ENCODE peak calls at places on chromosome 12, in six cellular contexts. T is stomach, D is sigmoid colon, K is A549, N is heart left ventricle, Z is transverse colon. M is an unnamed sample.

GRCh38 chr12:111581434-111582132 is 17.5 kb downstream of the ATXN2 start:
- DNase-seq in T (no peak), D (no peak), K (no peak), N (no peak), Z (no peak), M (no peak)

GRCh38 chr12:124750787-124751471 is 112.7 kb downstream of the SCARB1 start:
- DNase-seq in T (no peak), D (no peak), K (no peak), N (no peak), Z (no peak), M (no peak)

GRCh38 chr12:47905313-47905730 is 528 bp upstream of the VDR start:
- DNase-seq in T (peak; percentile 69), D (peak; percentile 69), K (no peak), N (peak; percentile 43), Z (peak; percentile 84), M (no peak)

GRCh38 chr12:47881826-47882427 is 22.9 kb downstream of the VDR start:
- DNase-seq in T (no peak), D (peak; percentile 74), K (no peak), N (no peak), Z (no peak), M (no peak)

GRCh38 chr12:30278401-30278800 is 417.3 kb downstream of the IPO8 start:
- DNase-seq in T (no peak), D (no peak), K (no peak), N (no peak), Z (no peak), M (no peak)

GRCh38 chr12:114757926-114758325 is 74.0 kb upstream of the TBX3 start:
- DNase-seq in T (no peak), D (no peak), K (no peak), N (no peak), Z (no peak), M (no peak)

GRCh38 chr12:96420255-96420930 is 20.2 kb upstream of the CDK17 start:
- DNase-seq in T (no peak), D (no peak), K (no peak), N (no peak), Z (no peak), M (no peak)

GRCh38 chr12:82817368-82817767 is 130.7 kb downstream of the TMTC2 start:
- DNase-seq in T (no peak), D (no peak), K (no peak), N (no peak), Z (no peak), M (no peak)

GRCh38 chr12:88391556-88391955 is 188.7 kb downstream of the KITLG start:
- DNase-seq in T (no peak), D (no peak), K (peak; percentile 10), N (no peak), Z (no peak), M (no peak)

GRCh38 chr12:96876966-96877365 is 30.1 kb upstream of the NEDD1 start:
- DNase-seq in T (no peak), D (no peak), K (no peak), N (no peak), Z (no peak), M (no peak)

GRCh38 chr12:53049582-53050318 is at the start of gene TNS2:
- DNase-seq in T (peak; percentile 76), D (peak; percentile 95), K (no peak), N (peak; percentile 91), Z (peak; percentile 72), M (peak; percentile 91)

GRCh38 chr12:25482637-25483036 is 70.4 kb downstream of the LMNTD1 start:
- DNase-seq in T (no peak), D (no peak), K (no peak), N (no peak), Z (no peak), M (no peak)

GRCh38 chr12:114508529-114509129 is 102.7 kb upstream of the TBX5 start:
- DNase-seq in T (peak; percentile 69), D (peak; percentile 71), K (peak; percentile 80), N (peak; percentile 56), Z (peak; percentile 65), M (peak; percentile 51)

GRCh38 chr12:87841935-87842334 is 187.3 kb downstream of the C12orf50 start:
- DNase-seq in T (no peak), D (no peak), K (no peak), N (no peak), Z (no peak), M (no peak)

DNA sequence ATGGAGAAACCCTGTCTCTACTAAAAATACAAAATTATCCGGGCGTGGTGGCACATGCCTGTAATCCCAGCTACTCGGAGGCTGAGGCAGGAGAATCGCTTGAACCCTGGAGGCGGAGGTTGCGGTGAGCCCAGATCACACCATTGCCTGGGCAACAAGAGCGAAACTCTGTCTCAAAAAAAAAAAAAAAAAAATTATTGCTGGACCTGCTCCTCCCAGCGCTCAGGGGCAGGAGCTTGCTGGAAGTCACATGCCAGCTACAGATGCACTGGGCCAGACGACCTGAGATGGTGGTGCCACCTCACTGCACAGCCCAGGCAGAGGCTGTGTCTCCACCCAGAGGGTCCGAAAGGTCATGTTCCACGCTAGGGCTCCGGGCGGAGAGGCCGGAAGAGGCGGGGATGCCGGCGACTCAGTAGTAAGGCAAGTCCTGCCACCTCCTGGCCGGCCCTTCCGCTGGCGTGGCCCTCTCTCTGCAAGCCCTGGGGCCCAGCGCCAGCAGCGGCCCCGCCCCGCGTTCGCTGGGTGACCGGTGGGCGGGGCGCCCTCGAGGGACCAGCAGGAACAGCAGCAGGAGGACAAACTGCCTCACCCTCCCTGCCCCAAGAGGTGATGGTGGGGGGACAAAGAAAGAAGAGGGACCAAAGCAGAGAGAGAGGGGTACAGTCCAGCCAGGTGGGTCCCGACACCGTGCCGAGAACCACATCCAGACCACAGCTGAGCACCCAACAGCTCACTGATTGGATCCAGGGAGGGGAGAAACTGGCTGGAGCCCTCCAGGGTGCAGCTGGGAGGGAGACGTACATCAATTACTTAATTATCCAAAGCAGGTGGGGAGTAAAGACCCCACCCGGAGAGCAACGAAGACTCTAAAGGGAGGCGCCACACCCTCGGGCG is 3.6 kb upstream of the RHOF start:
- DNase-seq in T (peak; percentile 98), D (peak; percentile 96), K (peak; percentile 90), N (peak; percentile 95), Z (peak; percentile 96), M (peak; percentile 91)
- TF ChIP-seq POLR2A in T (no peak), D (peak; percentile 38), K (peak; percentile 82), N (peak; percentile 75), Z (peak; percentile 74), M (peak; percentile 91)

GRCh38 chr12:121579190-121579791 is 1.5 kb downstream of the KDM2B start:
- DNase-seq in T (peak; percentile 41), D (peak; percentile 75), K (no peak), N (peak; percentile 46), Z (peak; percentile 54), M (no peak)
- TF ChIP-seq CTCF in T (no peak), D (no peak), K (no peak), N (no peak), Z (no peak), M (no peak)

DNA sequence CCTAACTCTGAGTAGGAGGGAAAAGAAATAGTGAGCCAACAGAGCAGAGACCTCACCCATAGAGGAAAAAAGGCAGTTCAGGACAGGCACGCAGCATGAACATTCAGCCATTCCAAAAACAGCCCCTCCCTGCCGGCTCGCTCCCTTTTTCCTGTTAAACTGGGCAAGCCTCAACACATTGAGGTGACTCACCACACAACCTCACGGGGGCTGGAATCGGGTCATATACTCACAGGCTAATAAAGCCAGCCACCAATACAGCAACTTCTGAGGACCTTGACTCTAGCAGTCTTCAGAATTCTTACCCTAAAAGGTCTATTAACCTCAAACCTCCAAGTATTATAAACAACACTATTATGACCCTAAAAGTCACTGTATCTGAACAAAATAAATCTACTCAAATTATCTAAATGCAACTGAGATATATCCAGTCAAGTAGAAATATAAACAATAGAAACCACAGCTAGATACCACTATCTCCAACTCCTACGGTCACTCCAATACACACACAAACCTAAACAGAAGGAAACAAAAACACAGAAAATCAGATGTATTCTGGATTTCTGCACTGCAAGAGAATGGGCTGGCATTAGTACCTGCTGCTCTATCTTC is 6.3 kb downstream of the YBX3 start:
- DNase-seq in T (peak; percentile 73), D (peak; percentile 90), K (peak; percentile 51), N (peak; percentile 84), Z (peak; percentile 70), M (peak; percentile 91)
- TF ChIP-seq POLR2A in T (no peak), D (no peak), K (no peak), N (no peak), Z (no peak), M (peak; percentile 75)

DNA sequence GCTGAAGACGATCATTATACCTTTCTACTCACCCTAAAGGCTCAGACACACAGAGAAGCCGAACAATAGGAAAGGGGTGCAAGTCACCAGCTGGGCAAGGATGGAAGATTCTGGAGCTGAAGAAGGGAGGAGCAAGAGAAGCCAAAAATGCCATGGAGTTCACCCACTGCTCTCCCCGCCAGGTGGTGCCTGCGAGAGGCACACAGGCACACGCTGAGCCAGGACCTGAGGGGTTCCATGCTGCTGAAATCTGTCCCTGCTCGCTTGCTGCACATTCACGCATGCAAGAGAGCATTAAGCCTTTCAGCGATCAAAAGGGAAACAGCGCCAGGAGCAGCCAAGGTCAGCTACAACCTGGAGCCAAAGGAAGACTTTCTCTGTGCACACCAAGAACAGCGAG is 104.2 kb downstream of the ANO2 start:
- DNase-seq in T (no peak), D (no peak), K (no peak), N (no peak), Z (no peak), M (no peak)
- TF ChIP-seq CTCF in T (no peak), D (no peak), K (no peak), N (no peak), Z (no peak), M (no peak)

GRCh38 chr12:117486840-117487659 is 125.6 kb upstream of the NOS1 start:
- DNase-seq in T (peak; percentile 49), D (no peak), K (peak; percentile 96), N (peak; percentile 17), Z (no peak), M (peak; percentile 93)
- TF ChIP-seq POLR2A in T (no peak), D (no peak), K (no peak), N (no peak), Z (no peak), M (no peak)

M was measured in gastrocnemius medialis.